ENCODE peak calls at places on chromosomes 16 and 17, in five cellular contexts. K is kidney; Y is CD8-positive, alpha-beta memory T cell; I is left lung; S is SK-N-SH. T is an unnamed sample.

GRCh38 chr17:64785050-64785449 is 122.9 kb upstream of the SMURF2 start:
- DNase-seq in Y (no peak), S (peak), I (no peak), K (peak), T (peak)

GRCh38 chr16:67248401-67249177 is at the start of gene SLC9A5:
- DNase-seq in Y (peak), S (peak), I (no peak), K (peak), T (peak)

GRCh38 chr16:30131869-30132475 is 9.0 kb upstream of the MAPK3 start:
- DNase-seq in K (no peak), S (no peak), Y (no peak), I (no peak), T (no peak)

GRCh38 chr17:77178586-77178985 is 37.8 kb downstream of the SEC14L1 start:
- DNase-seq in S (no peak), Y (no peak), I (no peak), K (no peak), T (peak)

GRCh38 chr16:21100447-21100846 is 50.2 kb downstream of the DNAH3 start:
- DNase-seq in I (no peak), Y (no peak), K (no peak), S (no peak), T (no peak)

GRCh38 chr17:32484628-32485027 is 2.2 kb upstream of the CDK5R1 start:
- DNase-seq in S (no peak), Y (no peak), I (no peak), K (peak), T (no peak)

GRCh38 chr17:76554131-76554530 is 14.3 kb downstream of the PRCD start:
- DNase-seq in K (peak), S (no peak), I (no peak), Y (no peak), T (no peak)

GRCh38 chr17:55717898-55718735 is 4.5 kb downstream of the TMEM100 start:
- DNase-seq in S (peak), I (peak), Y (peak), K (no peak), T (peak)

GRCh38 chr17:81044764-81045589 is 10.0 kb downstream of the BAIAP2 start:
- DNase-seq in I (peak), K (peak), Y (no peak), S (peak), T (no peak)

GRCh38 chr17:17819561-17819995 is 17.2 kb downstream of the SREBF1 start:
- DNase-seq in S (peak), I (peak), K (no peak), Y (no peak), T (no peak)

GRCh38 chr17:82080789-82081464 is 15.3 kb upstream of the DUS1L start:
- DNase-seq in Y (no peak), I (no peak), K (no peak), S (no peak), T (no peak)

GRCh38 chr16:30926333-30926811 is 3.0 kb downstream of the FBXL19 start:
- DNase-seq in I (no peak), S (no peak), K (no peak), Y (no peak), T (no peak)

GRCh38 chr16:4240624-4241023 is 1.3 kb downstream of the SRL start:
- DNase-seq in I (no peak), K (no peak), Y (no peak), S (peak), T (no peak)

GRCh38 chr17:65171753-65172152 is 34.6 kb downstream of the RGS9 start:
- DNase-seq in Y (no peak), I (no peak), K (no peak), S (no peak), T (peak)

GRCh38 chr17:81251943-81252301 is 12.8 kb downstream of the NDUFAF8 start:
- DNase-seq in S (no peak), Y (no peak), K (peak), I (peak), T (peak)

GRCh38 chr16:868846-869822 is 68.6 kb upstream of the GNG13 start:
- DNase-seq in Y (no peak), S (no peak), K (peak), I (peak), T (no peak)

GRCh38 chr16:3642397-3643094 is 11.9 kb upstream of the DNASE1 start:
- DNase-seq in I (no peak), S (peak), Y (no peak), K (no peak), T (no peak)

GRCh38 chr17:47222032-47222431 is 12.9 kb downstream of the MYL4 start:
- DNase-seq in K (no peak), Y (no peak), I (no peak), S (no peak), T (no peak)

GRCh38 chr17:68455756-68456528 is 1.4 kb downstream of the WIPI1 start:
- DNase-seq in Y (no peak), S (peak), K (no peak), I (no peak), T (no peak)

GRCh38 chr16:77967054-77968035 is 55.0 kb upstream of the CLEC3A start:
- DNase-seq in K (no peak), S (no peak), I (no peak), Y (no peak), T (no peak)

GRCh38 chr17:70137451-70138230 is 31.7 kb upstream of the KCNJ2 start:
- DNase-seq in Y (no peak), I (no peak), K (no peak), S (no peak), T (no peak)

GRCh38 chr17:77409282-77410161 is 268.8 kb downstream of the SEC14L1 start:
- DNase-seq in S (no peak), K (peak), I (no peak), Y (peak), T (no peak)

GRCh38 chr16:67388191-67388590 is 5.1 kb downstream of the TPPP3 start:
- DNase-seq in Y (no peak), I (no peak), K (no peak), S (no peak), T (no peak)

GRCh38 chr17:8248751-8249607 is at the start of gene PFAS:
- DNase-seq in K (peak), S (peak), Y (peak), I (peak), T (peak)
- H3K27ac ChIP-seq in K (peak), S (peak), Y (peak), I (peak), T (peak)

GRCh38 chr17:2090804-2091534 is 36.1 kb downstream of the HIC1 start:
- DNase-seq in S (peak), Y (no peak), I (no peak), K (peak), T (peak)

GRCh38 chr17:2087597-2088211 is 32.8 kb downstream of the HIC1 start:
- DNase-seq in S (no peak), Y (peak), I (no peak), K (peak), T (no peak)

GRCh38 chr17:2086306-2086705 is 31.4 kb downstream of the HIC1 start:
- DNase-seq in I (no peak), S (no peak), K (no peak), Y (no peak), T (no peak)

GRCh38 chr17:2090210-2090641 is 35.3 kb downstream of the HIC1 start:
- DNase-seq in I (no peak), S (no peak), Y (no peak), K (peak), T (no peak)

GRCh38 chr17:2089021-2089422 is 34.1 kb downstream of the HIC1 start:
- DNase-seq in K (peak), S (no peak), I (no peak), Y (no peak), T (no peak)
- H3K27ac ChIP-seq in K (peak), S (peak), I (peak), Y (peak), T (no peak)

GRCh38 chr17:10061131-10061581 is 137.2 kb downstream of the GAS7 start:
- DNase-seq in K (no peak), Y (no peak), S (peak), I (no peak), T (no peak)

GRCh38 chr17:10063730-10064221 is 134.6 kb downstream of the GAS7 start:
- DNase-seq in I (peak), K (no peak), Y (peak), S (no peak), T (no peak)

GRCh38 chr17:10060526-10060925 is 137.9 kb downstream of the GAS7 start:
- DNase-seq in I (no peak), Y (no peak), K (no peak), S (no peak), T (no peak)

GRCh38 chr17:10059684-10060211 is 138.7 kb downstream of the GAS7 start:
- DNase-seq in I (no peak), Y (no peak), S (no peak), K (no peak), T (no peak)

GRCh38 chr17:10062757-10063385 is 135.5 kb downstream of the GAS7 start:
- DNase-seq in S (no peak), K (no peak), Y (no peak), I (no peak), T (no peak)
- H3K27ac ChIP-seq in S (no peak), K (no peak), Y (no peak), I (peak), T (no peak)

GRCh38 chr17:40123811-40124114 is 2.0 kb downstream of the MSL1 start:
- DNase-seq in S (no peak), I (no peak), Y (no peak), K (no peak), T (no peak)

GRCh38 chr17:40122466-40122943 is 734 bp downstream of the MSL1 start:
- DNase-seq in I (peak), K (peak), S (peak), Y (no peak), T (peak)

GRCh38 chr17:40122944-40123810 is 1.4 kb downstream of the MSL1 start:
- DNase-seq in Y (peak), K (peak), I (peak), S (peak), T (peak)

GRCh38 chr17:40121886-40122465 is at the start of gene MSL1:
- DNase-seq in I (peak), S (peak), K (peak), Y (peak), T (peak)

GRCh38 chr17:40124279-40125141 is 2.7 kb downstream of the MSL1 start:
- DNase-seq in Y (no peak), K (no peak), I (no peak), S (no peak), T (no peak)
- H3K27ac ChIP-seq in Y (no peak), K (peak), I (peak), S (peak), T (no peak)